ENCODE peak calls at places on chromosomes 16 and 17, in five cellular contexts. O, K, B, J and S are unnamed samples.

GRCh38 chr17:330993-331701 is 21.5 kb downstream of the RPH3AL start:
- DNase-seq in K (peak), J (no peak), O (no peak), B (no peak), S (peak)

GRCh38 chr16:84739349-84740124 is 39.7 kb downstream of the USP10 start:
- DNase-seq in K (no peak), O (no peak), B (no peak), J (peak), S (no peak)

GRCh38 chr17:67278363-67278762 is 33.4 kb upstream of the HELZ start:
- DNase-seq in B (no peak), J (no peak), O (no peak), K (no peak), S (no peak)

GRCh38 chr17:52606098-52606497 is 447.6 kb upstream of the CA10 start:
- DNase-seq in J (no peak), K (no peak), O (no peak), B (no peak), S (no peak)

GRCh38 chr16:49980166-49980565 is 44.9 kb upstream of the CNEP1R1 start:
- DNase-seq in K (no peak), J (peak), O (no peak), B (no peak), S (no peak)

GRCh38 chr16:19691161-19691850 is 26.7 kb downstream of the KNOP1 start:
- DNase-seq in B (no peak), J (peak), O (no peak), K (no peak), S (no peak)

GRCh38 chr17:79019260-79019630 is 4.7 kb upstream of the C1QTNF1 start:
- DNase-seq in J (no peak), B (no peak), K (no peak), O (no peak), S (no peak)

GRCh38 chr17:8226536-8227237 is 16.3 kb upstream of the AURKB start:
- DNase-seq in O (no peak), K (peak), B (no peak), J (peak), S (no peak)

GRCh38 chr17:41602524-41602923 is 10.0 kb downstream of the KRT16 start:
- DNase-seq in B (no peak), O (no peak), J (no peak), K (no peak), S (no peak)

GRCh38 chr16:2766430-2767139 is 10.5 kb downstream of the ELOB start:
- DNase-seq in B (no peak), O (no peak), K (no peak), J (no peak), S (no peak)

GRCh38 chr17:2388020-2388704 is 12.7 kb downstream of the MNT start:
- DNase-seq in J (no peak), O (no peak), K (no peak), B (no peak), S (no peak)

GRCh38 chr17:64385187-64386083 is 5.2 kb downstream of the PECAM1 start:
- DNase-seq in J (peak), O (no peak), B (no peak), K (peak), S (no peak)

GRCh38 chr16:81669473-81670350 is 109.4 kb upstream of the PLCG2 start:
- DNase-seq in K (no peak), J (no peak), B (no peak), O (peak), S (no peak)